ENCODE peak calls at places on chromosomes 6 and 20, in nine cellular contexts. U is uterus, F is fibroblast of the aortic adventitia, B is sigmoid colon, K is fibroblast of pulmonary artery, W is left ventricle myocardium inferior, P is dorsolateral prefrontal cortex, A is psoas muscle, R is AG04450. O is an unnamed sample.

GRCh38 chr20:63903796-63904570 is 9.1 kb downstream of the DNAJC5 start:
- DNase-seq in U (no peak), F (no peak), B (no peak), K (no peak), W (no peak), P (no peak), A (no peak), R (no peak), O (no peak)

GRCh38 chr6:109358204-109358603 is 24.1 kb downstream of the CD164 start:
- DNase-seq in U (no peak), F (no peak), B (no peak), K (no peak), W (no peak), P (no peak), A (no peak), R (no peak), O (no peak)

GRCh38 chr6:508614-509013 is 117.1 kb downstream of the IRF4 start:
- DNase-seq in U (no peak), F (no peak), B (no peak), K (no peak), W (no peak), P (no peak), A (no peak), R (no peak), O (no peak)

GRCh38 chr6:82750570-82750969 is 315.1 kb downstream of the UBE3D start:
- DNase-seq in U (no peak), F (peak), B (no peak), K (no peak), W (no peak), P (no peak), A (no peak), R (peak), O (peak)

GRCh38 chr6:37622639-37623038 is 75.0 kb downstream of the MDGA1 start:
- DNase-seq in U (no peak), F (no peak), B (peak), K (no peak), W (no peak), P (no peak), A (no peak), R (no peak), O (no peak)

GRCh38 chr6:14824835-14825223 is 421.0 kb upstream of the JARID2 start:
- DNase-seq in U (no peak), F (no peak), B (no peak), K (no peak), W (no peak), P (no peak), A (no peak), R (no peak), O (no peak)

GRCh38 chr20:9319687-9320384 is 194.6 kb upstream of the LAMP5 start:
- DNase-seq in U (no peak), F (no peak), B (no peak), K (no peak), W (no peak), P (no peak), A (no peak), R (no peak), O (no peak)

GRCh38 chr20:15654208-15654649 is 919.0 kb downstream of the KIF16B start:
- DNase-seq in U (no peak), F (peak), B (no peak), K (peak), W (no peak), P (no peak), A (no peak), R (no peak), O (no peak)

GRCh38 chr20:50286609-50287008 is 96.0 kb downstream of the CEBPB start:
- DNase-seq in U (peak), F (peak), B (peak), K (peak), W (peak), P (no peak), A (peak), R (no peak), O (peak)

GRCh38 chr6:157811476-157812173 is 11.4 kb upstream of the SNX9 start:
- DNase-seq in U (no peak), F (peak), B (no peak), K (peak), W (no peak), P (no peak), A (no peak), R (no peak), O (no peak)

GRCh38 chr6:68915591-68915990 is 280.5 kb downstream of the ADGRB3 start:
- DNase-seq in U (no peak), F (no peak), B (no peak), K (no peak), W (no peak), P (no peak), A (no peak), R (no peak), O (no peak)

GRCh38 chr6:19337103-19337502 is 500.1 kb upstream of the ID4 start:
- DNase-seq in U (no peak), F (no peak), B (no peak), K (no peak), W (no peak), P (no peak), A (no peak), R (no peak), O (no peak)

GRCh38 chr20:50594591-50595432 is 84.6 kb downstream of the PTPN1 start:
- DNase-seq in U (no peak), F (no peak), B (no peak), K (no peak), W (no peak), P (no peak), A (no peak), R (no peak), O (no peak)

GRCh38 chr6:51526922-51527321 is 560.5 kb downstream of the PKHD1 start:
- DNase-seq in U (no peak), F (no peak), B (no peak), K (no peak), W (no peak), P (no peak), A (no peak), R (no peak), O (no peak)

GRCh38 chr20:5781798-5782750 is 31.9 kb downstream of the SHLD1 start:
- DNase-seq in U (no peak), F (no peak), B (no peak), K (no peak), W (no peak), P (no peak), A (no peak), R (no peak), O (no peak)

GRCh38 chr6:48825501-48826317 is 637.3 kb downstream of the MMUT start:
- DNase-seq in U (no peak), F (peak), B (no peak), K (peak), W (no peak), P (no peak), A (no peak), R (no peak), O (no peak)

GRCh38 chr6:110015206-110015605 is 37.1 kb downstream of the GPR6 start:
- DNase-seq in U (no peak), F (no peak), B (no peak), K (no peak), W (no peak), P (no peak), A (no peak), R (no peak), O (no peak)

GRCh38 chr6:139823808-139824126 is 449.3 kb upstream of the CITED2 start:
- DNase-seq in U (no peak), F (no peak), B (no peak), K (no peak), W (no peak), P (no peak), A (no peak), R (no peak), O (no peak)

GRCh38 chr6:157012355-157012754 is 235.2 kb downstream of the ARID1B start:
- DNase-seq in U (no peak), F (no peak), B (no peak), K (no peak), W (no peak), P (no peak), A (no peak), R (no peak), O (no peak)

GRCh38 chr6:52020961-52021570 is 66.3 kb downstream of the PKHD1 start:
- DNase-seq in U (no peak), F (peak), B (no peak), K (peak), W (no peak), P (no peak), A (no peak), R (no peak), O (no peak)

GRCh38 chr6:19697744-19698290 is 139.4 kb upstream of the ID4 start:
- DNase-seq in U (no peak), F (peak), B (no peak), K (peak), W (no peak), P (no peak), A (no peak), R (peak), O (peak)

GRCh38 chr6:30814137-30815084 is 69.9 kb upstream of the DDR1 start:
- DNase-seq in U (peak), F (peak), B (no peak), K (peak), W (no peak), P (no peak), A (no peak), R (no peak), O (no peak)

GRCh38 chr6:87697581-87698552 is 4.2 kb downstream of the AKIRIN2 start:
- DNase-seq in U (no peak), F (peak), B (no peak), K (peak), W (no peak), P (no peak), A (no peak), R (peak), O (peak)

DNA sequence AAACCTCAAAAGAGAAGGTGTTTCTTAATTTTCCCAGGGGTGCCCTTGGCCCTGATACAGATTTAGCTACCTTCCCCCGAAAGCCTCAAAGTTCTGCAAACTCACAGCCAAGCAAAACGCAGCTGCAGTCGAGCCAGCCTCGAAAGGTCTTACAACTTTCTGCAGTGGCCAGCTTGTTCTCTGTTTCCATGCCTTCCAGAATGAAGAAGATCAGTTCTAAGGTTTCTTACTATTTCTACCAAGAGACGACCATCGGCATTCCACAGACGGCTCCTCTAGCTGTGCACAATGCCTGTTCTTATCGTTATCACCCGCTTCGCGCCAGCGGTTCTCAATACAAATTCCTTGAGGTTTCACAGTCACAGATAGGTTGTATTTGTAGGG is 28.5 kb upstream of the CCR6 start:
- DNase-seq in U (no peak), F (peak), B (no peak), K (peak), W (no peak), P (no peak), A (no peak), R (no peak), O (no peak)
- H3K4me3 ChIP-seq in U (no peak), F (no peak), B (no peak), K (no peak), W (peak), P (no peak), A (peak), R (no peak), O (no peak)

GRCh38 chr20:62623488-62624324 is 18.6 kb upstream of the SLCO4A1 start:
- DNase-seq in U (peak), F (peak), B (peak), K (peak), W (peak), P (peak), A (peak), R (peak), O (peak)
- TF ChIP-seq CTCF in U (no peak), F (peak), B (no peak), K (no peak), W (peak), P (no peak), A (no peak), R (no peak), O (peak)

GRCh38 chr20:20371681-20372080 is 3.8 kb downstream of the INSM1 start:
- DNase-seq in U (no peak), F (no peak), B (no peak), K (no peak), W (no peak), P (no peak), A (no peak), R (no peak), O (no peak)

GRCh38 chr20:20369353-20370086 is 1.6 kb downstream of the INSM1 start:
- DNase-seq in U (no peak), F (no peak), B (no peak), K (no peak), W (no peak), P (no peak), A (no peak), R (no peak), O (no peak)

GRCh38 chr20:20371133-20371532 is 3.2 kb downstream of the INSM1 start:
- DNase-seq in U (no peak), F (no peak), B (no peak), K (no peak), W (no peak), P (no peak), A (no peak), R (no peak), O (no peak)

GRCh38 chr20:20368414-20369352 is 779 bp downstream of the INSM1 start:
- DNase-seq in U (no peak), F (no peak), B (no peak), K (no peak), W (no peak), P (no peak), A (no peak), R (no peak), O (no peak)

GRCh38 chr20:20370087-20370575 is 2.2 kb downstream of the INSM1 start:
- DNase-seq in U (no peak), F (no peak), B (no peak), K (no peak), W (no peak), P (no peak), A (no peak), R (no peak), O (no peak)
- H3K4me3 ChIP-seq in U (no peak), F (no peak), B (no peak), K (no peak), W (peak), P (peak), A (no peak), R (no peak), O (no peak)

DNA sequence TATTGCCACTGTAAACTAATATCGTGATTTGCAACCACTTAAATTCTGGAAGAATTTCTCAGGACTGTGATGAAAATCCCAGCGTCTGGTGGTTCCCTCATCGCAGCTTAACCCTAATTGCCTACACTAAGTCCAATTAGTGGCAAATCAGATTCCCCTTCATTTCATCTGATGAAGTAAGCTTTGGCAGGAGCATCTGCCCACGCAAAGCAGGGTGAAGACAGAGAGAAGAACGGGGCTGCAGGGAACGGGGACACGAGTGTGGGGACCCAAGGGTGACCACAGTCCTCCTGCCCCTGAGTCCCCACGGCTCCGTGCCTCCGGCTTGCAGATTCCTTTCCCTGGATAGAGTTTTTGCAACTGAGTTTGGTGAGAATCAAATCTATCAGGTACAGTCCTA is 159.5 kb downstream of the LY86 start:
- DNase-seq in U (no peak), F (no peak), B (no peak), K (no peak), W (no peak), P (no peak), A (no peak), R (no peak), O (no peak)
- TF ChIP-seq CTCF in U (no peak), F (no peak), B (no peak), K (no peak), W (no peak), P (no peak), A (no peak), R (no peak), O (no peak)

DNA sequence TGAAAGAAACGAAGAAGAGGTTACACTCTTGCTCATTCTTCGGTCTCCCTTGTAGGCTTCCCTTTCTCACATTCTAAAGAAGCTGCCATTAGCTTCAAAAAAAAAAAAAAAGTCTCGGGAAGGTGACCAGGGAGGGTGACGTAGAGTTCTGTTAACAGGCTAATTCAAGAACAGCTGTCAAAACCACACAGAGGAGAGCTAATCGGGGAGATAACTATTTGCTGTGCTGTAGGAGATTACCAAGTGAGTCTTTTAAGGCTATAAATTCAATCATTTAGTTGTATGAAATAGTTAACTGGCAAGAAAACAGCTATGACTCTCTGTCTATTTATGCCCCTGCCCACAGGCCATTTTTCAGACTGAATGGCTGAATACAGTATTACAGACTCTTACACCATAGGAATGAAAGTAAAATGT is 256.8 kb downstream of the SYNE1 start:
- DNase-seq in U (no peak), F (peak), B (no peak), K (peak), W (no peak), P (no peak), A (no peak), R (peak), O (peak)
- H3K4me3 ChIP-seq in U (peak), F (peak), B (peak), K (peak), W (peak), P (peak), A (peak), R (peak), O (peak)

GRCh38 chr20:22977047-22977785 is 57.9 kb upstream of the SSTR4 start:
- DNase-seq in U (no peak), F (no peak), B (peak), K (no peak), W (peak), P (no peak), A (peak), R (no peak), O (no peak)

DNA sequence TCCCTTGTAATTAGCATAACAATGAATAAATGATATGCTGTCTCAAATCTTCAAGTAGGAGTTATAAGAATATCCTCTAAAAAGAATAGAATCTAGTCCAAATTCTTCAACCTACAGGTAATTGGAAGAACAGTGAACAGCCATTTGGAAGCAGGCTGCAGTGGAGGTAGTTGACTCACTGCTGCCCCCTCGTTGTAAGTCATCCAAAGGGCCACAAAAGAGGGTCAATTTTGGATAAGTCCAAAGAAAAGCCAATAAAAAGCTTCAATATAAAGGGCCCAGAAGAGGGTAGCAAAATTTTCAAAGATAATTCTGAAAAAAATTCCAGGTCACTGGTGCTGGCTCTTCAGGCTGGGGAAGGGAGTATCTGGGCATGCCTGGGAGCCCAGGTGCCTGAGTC is 60.8 kb upstream of the SSTR4 start:
- DNase-seq in U (no peak), F (peak), B (no peak), K (peak), W (no peak), P (no peak), A (no peak), R (no peak), O (no peak)
- TF ChIP-seq CTCF in U (no peak), F (peak), B (no peak), K (peak), W (peak), P (no peak), A (no peak), R (peak), O (peak)

GRCh38 chr6:100144991-100145390 is 151.0 kb upstream of the MCHR2 start:
- DNase-seq in U (no peak), F (no peak), B (no peak), K (no peak), W (no peak), P (no peak), A (no peak), R (no peak), O (no peak)
- H3K4me3 ChIP-seq in U (no peak), F (no peak), B (no peak), K (no peak), W (no peak), P (no peak), A (no peak), R (no peak), O (no peak)

GRCh38 chr20:3313681-3314080 is 74.7 kb upstream of the SLC4A11 start:
- DNase-seq in U (no peak), F (peak), B (no peak), K (no peak), W (no peak), P (no peak), A (no peak), R (no peak), O (no peak)
- TF ChIP-seq CTCF in U (no peak), F (no peak), B (no peak), K (no peak), W (no peak), P (no peak), A (no peak), R (no peak), O (no peak)

GRCh38 chr6:107674995-107675738 is 148.9 kb downstream of the SCML4 start:
- DNase-seq in U (peak), F (peak), B (peak), K (peak), W (peak), P (peak), A (peak), R (peak), O (peak)
- H3K4me3 ChIP-seq in U (no peak), F (no peak), B (no peak), K (no peak), W (peak), P (peak), A (peak), R (no peak), O (no peak)

GRCh38 chr6:32558426-32559057 is 28.5 kb upstream of the HLA-DRB5 start:
- DNase-seq in U (no peak), F (no peak), B (no peak), K (no peak), W (no peak), P (no peak), A (no peak), R (no peak), O (no peak)
- TF ChIP-seq CTCF in U (no peak), F (no peak), B (no peak), K (no peak), W (no peak), P (no peak), A (no peak), R (no peak), O (no peak)

O was measured in AG09309.